ENCODE peak calls at places on chromosomes 4 and X, in nine cellular contexts. R is lower lobe of right lung, V is A549, F is pancreas, T is WERI-Rb-1, C is ovary, M is left ventricle myocardium inferior, A is upper lobe of right lung, E is fibroblast of the aortic adventitia. Z is an unnamed sample.

GRCh38 chrX:149721778-149722177 is 9.9 kb downstream of the MAGEA11 start:
- DNase-seq in R (no peak), V (no peak), F (no peak), T (no peak), C (no peak), M (no peak), A (no peak), E (no peak), Z (no peak)

GRCh38 chr4:152369903-152370296 is 166.0 kb downstream of the FBXW7 start:
- DNase-seq in R (no peak), V (no peak), F (no peak), T (no peak), C (no peak), M (no peak), A (no peak), E (peak), Z (no peak)

GRCh38 chr4:147963839-147964238 is 232.0 kb downstream of the ARHGAP10 start:
- DNase-seq in R (no peak), V (no peak), F (no peak), T (no peak), C (no peak), M (no peak), A (no peak), E (no peak), Z (no peak)

GRCh38 chrX:95332530-95332929 is 1352.1 kb upstream of the DIAPH2 start:
- DNase-seq in R (no peak), V (no peak), F (no peak), T (no peak), C (no peak), M (no peak), A (no peak), E (no peak), Z (no peak)

GRCh38 chr4:37802068-37802666 is 24.3 kb upstream of the PGM2 start:
- DNase-seq in R (peak), V (peak), F (peak), T (peak), C (peak), M (peak), A (peak), E (peak), Z (peak)

GRCh38 chr4:40261246-40262078 is 64.6 kb downstream of the RHOH start:
- DNase-seq in R (no peak), V (no peak), F (no peak), T (no peak), C (no peak), M (no peak), A (no peak), E (no peak), Z (no peak)

GRCh38 chr4:165967486-165967885 is 94.4 kb downstream of the TLL1 start:
- DNase-seq in R (no peak), V (no peak), F (no peak), T (peak), C (no peak), M (no peak), A (no peak), E (no peak), Z (no peak)

GRCh38 chr4:8850074-8850829 is 21.4 kb downstream of the HMX1 start:
- DNase-seq in R (peak), V (no peak), F (no peak), T (no peak), C (no peak), M (peak), A (peak), E (no peak), Z (no peak)

GRCh38 chr4:186192068-186192751 is 843 bp downstream of the CYP4V2 start:
- DNase-seq in R (no peak), V (no peak), F (peak), T (peak), C (peak), M (peak), A (no peak), E (peak), Z (peak)

GRCh38 chrX:124217289-124218251 is 114.9 kb upstream of the TEX13D start:
- DNase-seq in R (no peak), V (no peak), F (no peak), T (no peak), C (no peak), M (no peak), A (no peak), E (no peak), Z (peak)

GRCh38 chr4:107997001-107997788 is 7.5 kb downstream of the HADH start:
- DNase-seq in R (no peak), V (no peak), F (no peak), T (no peak), C (no peak), M (no peak), A (no peak), E (peak), Z (peak)

GRCh38 chr4:140187316-140187695 is 33.3 kb upstream of the MAML3 start:
- DNase-seq in R (no peak), V (no peak), F (no peak), T (no peak), C (no peak), M (no peak), A (no peak), E (no peak), Z (no peak)

GRCh38 chr4:99234331-99235010 is 15.4 kb upstream of the ADH6 start:
- DNase-seq in R (no peak), V (no peak), F (no peak), T (no peak), C (no peak), M (no peak), A (no peak), E (peak), Z (no peak)

GRCh38 chr4:15378055-15378454 is 49.8 kb upstream of the C1QTNF7 start:
- DNase-seq in R (no peak), V (no peak), F (no peak), T (no peak), C (no peak), M (no peak), A (no peak), E (no peak), Z (peak)

GRCh38 chrX:72202792-72203401 is 21.3 kb downstream of the PIN4 start:
- DNase-seq in R (no peak), V (no peak), F (no peak), T (no peak), C (no peak), M (no peak), A (no peak), E (no peak), Z (no peak)

GRCh38 chr4:103364066-103364465 is 165.9 kb upstream of the CENPE start:
- DNase-seq in R (no peak), V (no peak), F (no peak), T (no peak), C (no peak), M (no peak), A (no peak), E (no peak), Z (no peak)

GRCh38 chr4:90002406-90003040 is 107.9 kb downstream of the MMRN1 start:
- DNase-seq in R (no peak), V (no peak), F (no peak), T (no peak), C (no peak), M (no peak), A (no peak), E (no peak), Z (no peak)

GRCh38 chrX:71178908-71179307 is 34.3 kb downstream of the NLGN3 start:
- DNase-seq in R (peak), V (peak), F (peak), T (peak), C (peak), M (no peak), A (no peak), E (peak), Z (peak)

GRCh38 chrX:1378306-1378758 is 13.6 kb downstream of the SLC25A6 start:
- DNase-seq in R (peak), V (no peak), F (no peak), T (no peak), C (no peak), M (no peak), A (no peak), E (no peak), Z (no peak)

GRCh38 chr4:38805530-38806145 is 1.0 kb upstream of the TLR1 start:
- DNase-seq in R (peak), V (no peak), F (no peak), T (no peak), C (peak), M (peak), A (no peak), E (peak), Z (peak)

GRCh38 chr4:38857354-38858096 is 908 bp upstream of the TLR6 start:
- DNase-seq in R (no peak), V (peak), F (peak), T (no peak), C (no peak), M (peak), A (no peak), E (peak), Z (peak)

GRCh38 chr4:183407128-183407585 is 37.3 kb upstream of the CDKN2AIP start:
- DNase-seq in R (peak), V (peak), F (peak), T (peak), C (peak), M (peak), A (peak), E (peak), Z (peak)

GRCh38 chr4:40621592-40622512 is 7.8 kb downstream of the RBM47 start:
- DNase-seq in R (peak), V (peak), F (peak), T (no peak), C (peak), M (peak), A (peak), E (peak), Z (peak)

GRCh38 chr4:57080781-57081650 is 29.2 kb downstream of the IGFBP7 start:
- DNase-seq in R (no peak), V (peak), F (no peak), T (no peak), C (no peak), M (no peak), A (no peak), E (peak), Z (peak)

GRCh38 chr4:70801265-70801809 is 38.4 kb downstream of the GRSF1 start:
- DNase-seq in R (no peak), V (no peak), F (no peak), T (no peak), C (no peak), M (no peak), A (no peak), E (no peak), Z (no peak)

GRCh38 chr4:124757121-124757520 is 44.6 kb upstream of the ANKRD50 start:
- DNase-seq in R (no peak), V (no peak), F (no peak), T (no peak), C (no peak), M (no peak), A (no peak), E (peak), Z (peak)

GRCh38 chr4:3073158-3074077 is 920 bp downstream of the HTT-AS start:
- DNase-seq in R (peak), V (no peak), F (no peak), T (peak), C (peak), M (peak), A (no peak), E (no peak), Z (no peak)

GRCh38 chr4:187268940-187269339 is 545.3 kb upstream of the FAT1 start:
- DNase-seq in R (no peak), V (no peak), F (no peak), T (no peak), C (no peak), M (no peak), A (no peak), E (no peak), Z (peak)

GRCh38 chr4:71711985-71712348 is 71.9 kb downstream of the GC start:
- DNase-seq in R (no peak), V (no peak), F (no peak), T (no peak), C (no peak), M (no peak), A (no peak), E (peak), Z (no peak)

GRCh38 chr4:72567821-72568620 is 1.0 kb downstream of the ADAMTS3 start:
- DNase-seq in R (peak), V (peak), F (peak), T (peak), C (peak), M (peak), A (peak), E (peak), Z (peak)

GRCh38 chr4:139300431-139301142 is 718 bp upstream of the NAA15 start:
- DNase-seq in R (no peak), V (peak), F (no peak), T (no peak), C (no peak), M (no peak), A (no peak), E (peak), Z (peak)

GRCh38 chr4:41256131-41256739 is 493 bp upstream of the UCHL1 start:
- DNase-seq in R (no peak), V (peak), F (no peak), T (no peak), C (no peak), M (no peak), A (no peak), E (peak), Z (peak)

GRCh38 chr4:184268574-184269160 is 51.0 kb upstream of the ENPP6 start:
- DNase-seq in R (no peak), V (peak), F (no peak), T (no peak), C (no peak), M (no peak), A (no peak), E (no peak), Z (peak)

GRCh38 chrX:52280812-52281211 is 88.0 kb upstream of the XAGE2 start:
- DNase-seq in R (no peak), V (no peak), F (no peak), T (no peak), C (no peak), M (no peak), A (no peak), E (no peak), Z (no peak)

GRCh38 chrX:43868791-43869190 is 13.5 kb downstream of the MAOB start:
- DNase-seq in R (no peak), V (no peak), F (no peak), T (no peak), C (no peak), M (no peak), A (no peak), E (no peak), Z (no peak)

GRCh38 chr4:124111922-124112321 is 600.6 kb downstream of the ANKRD50 start:
- DNase-seq in R (no peak), V (peak), F (no peak), T (peak), C (no peak), M (no peak), A (no peak), E (peak), Z (peak)

GRCh38 chr4:122746485-122746965 is 14.0 kb downstream of the BBS12 start:
- DNase-seq in R (no peak), V (no peak), F (no peak), T (no peak), C (no peak), M (no peak), A (no peak), E (no peak), Z (peak)
- H3K4me3 ChIP-seq in R (no peak), V (no peak), F (no peak), T (no peak), C (no peak), M (no peak), A (no peak), E (no peak), Z (no peak)

DNA sequence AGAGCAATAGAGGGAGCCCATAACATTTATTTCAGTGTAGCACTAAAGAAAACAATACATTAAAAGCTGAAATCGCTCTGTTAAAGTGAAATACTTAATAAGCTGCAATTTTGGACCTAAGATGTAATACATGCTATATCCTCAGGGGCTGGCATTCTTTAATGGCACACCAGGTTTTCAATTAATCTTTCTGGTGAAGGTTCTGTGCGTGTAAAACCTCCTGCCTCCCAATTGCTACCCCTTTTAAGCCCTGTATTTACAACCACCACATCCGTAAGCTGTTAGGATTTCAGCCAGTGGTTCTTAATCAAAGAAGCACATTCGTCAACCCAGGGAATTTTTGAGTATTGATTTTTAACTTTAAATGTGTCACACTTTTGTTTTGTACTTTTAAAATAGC is 7.6 kb upstream of the COMMD8 start:
- DNase-seq in R (no peak), V (no peak), F (no peak), T (peak), C (no peak), M (no peak), A (no peak), E (no peak), Z (no peak)
- TF ChIP-seq CTCF in R (no peak), V (no peak), F (no peak), T (no peak), C (no peak), M (no peak), A (no peak), E (no peak), Z (no peak)

DNA sequence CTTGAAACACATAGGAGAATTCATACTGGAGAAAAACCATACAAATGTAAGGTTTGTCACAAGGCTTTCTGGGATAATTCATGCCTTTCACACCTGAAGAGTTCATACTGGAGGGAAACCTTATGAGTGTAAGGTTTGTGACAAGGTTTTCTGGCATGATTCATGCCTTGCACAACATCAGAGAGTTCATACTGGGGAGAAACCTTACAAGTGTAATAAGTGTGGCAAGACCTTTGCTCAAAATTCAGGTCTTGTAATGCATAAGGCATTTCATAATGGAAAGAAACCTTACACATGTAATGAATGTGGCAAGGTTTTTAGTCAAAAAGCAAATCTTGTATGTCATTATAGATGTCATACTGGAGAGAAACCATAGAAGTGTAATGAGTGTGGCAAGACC is 58.8 kb upstream of the ENPEP start:
- DNase-seq in R (no peak), V (no peak), F (no peak), T (no peak), C (no peak), M (no peak), A (no peak), E (no peak), Z (no peak)
- H3K4me3 ChIP-seq in R (no peak), V (no peak), F (no peak), T (no peak), C (no peak), M (no peak), A (no peak), E (no peak), Z (no peak)

GRCh38 chr4:154822775-154823174 is 41.7 kb downstream of the RBM46 start:
- DNase-seq in R (no peak), V (no peak), F (no peak), T (no peak), C (no peak), M (no peak), A (no peak), E (peak), Z (peak)

GRCh38 chr4:154818230-154818629 is 37.2 kb downstream of the RBM46 start:
- DNase-seq in R (no peak), V (no peak), F (no peak), T (no peak), C (no peak), M (no peak), A (no peak), E (no peak), Z (no peak)
- TF ChIP-seq CTCF in R (no peak), V (no peak), F (no peak), T (no peak), C (no peak), M (no peak), A (no peak), E (no peak), Z (no peak)

GRCh38 chr4:190016369-190017289 is 10.4 kb downstream of the FRG2 start:
- DNase-seq in R (no peak), V (no peak), F (no peak), T (no peak), C (no peak), M (no peak), A (no peak), E (no peak), Z (no peak)

GRCh38 chr4:190015538-190016368 is 11.3 kb downstream of the FRG2 start:
- DNase-seq in R (no peak), V (no peak), F (no peak), T (no peak), C (no peak), M (no peak), A (no peak), E (no peak), Z (no peak)

GRCh38 chr4:190018201-190018920 is 8.7 kb downstream of the FRG2 start:
- DNase-seq in R (no peak), V (no peak), F (no peak), T (no peak), C (no peak), M (no peak), A (no peak), E (no peak), Z (no peak)

GRCh38 chr4:190017357-190018200 is 9.5 kb downstream of the FRG2 start:
- DNase-seq in R (no peak), V (no peak), F (no peak), T (no peak), C (no peak), M (no peak), A (no peak), E (no peak), Z (no peak)

GRCh38 chr4:190014771-190015537 is 12.1 kb downstream of the FRG2 start:
- DNase-seq in R (peak), V (no peak), F (no peak), T (peak), C (no peak), M (no peak), A (no peak), E (no peak), Z (no peak)
- H3K4me3 ChIP-seq in R (peak), V (peak), F (no peak), T (peak), C (no peak), M (peak), A (peak), E (no peak), Z (peak)

Z was measured in fibroblast of pulmonary artery.